ENCODE peak calls at places on chromosomes 1 and 21, in five cellular contexts. I is stomach, K is iris pigment epithelial cell, V is uterus, G is AG10803. Z is an unnamed sample.

GRCh38 chr1:227887697-227888403 is 59.9 kb downstream of the WNT9A start:
- DNase-seq in I (peak), G (no peak), K (peak), V (peak), Z (no peak)

GRCh38 chr1:8096105-8097011 is 70.2 kb upstream of the ERRFI1 start:
- DNase-seq in I (no peak), K (peak), G (peak), V (no peak), Z (peak)

GRCh38 chr1:245915406-245915805 is 591.7 kb downstream of the SMYD3 start:
- DNase-seq in V (no peak), K (no peak), I (no peak), G (no peak), Z (no peak)

GRCh38 chr1:202017385-202018225 is 7.2 kb downstream of the ELF3 start:
- DNase-seq in K (no peak), V (no peak), G (no peak), I (peak), Z (no peak)

GRCh38 chr21:41477641-41478318 is 30.2 kb downstream of the TMPRSS2 start:
- DNase-seq in K (no peak), G (peak), I (peak), V (no peak), Z (no peak)

GRCh38 chr1:208879025-208879424 is 634.8 kb upstream of the PLXNA2 start:
- DNase-seq in G (no peak), I (no peak), K (no peak), V (no peak), Z (no peak)

GRCh38 chr1:114352797-114353196 is 158.2 kb downstream of the TRIM33 start:
- DNase-seq in I (no peak), G (peak), K (no peak), V (no peak), Z (no peak)

GRCh38 chr1:203287109-203287893 is 18.0 kb upstream of the BTG2 start:
- DNase-seq in G (no peak), V (no peak), I (peak), K (peak), Z (no peak)

GRCh38 chr1:228375578-228376261 is 30.9 kb downstream of the TRIM11 start:
- DNase-seq in G (no peak), I (no peak), V (no peak), K (no peak), Z (no peak)

Z was measured in HCEC 1CT.